ENCODE peak calls at places on chromosomes 6 and 20, in four cellular contexts. One of them, this sample, is unnamed.

GRCh38 chr6:130981409-130981808 is 81.6 kb downstream of the EPB41L2 start:
- DNase-seq in vagina: no peak
- DNase-seq in prostate gland: no peak
- DNase-seq in endothelial cell of umbilical vein: no peak
- DNase-seq in this sample: no peak

GRCh38 chr6:20791074-20791473 is 256.8 kb downstream of the CDKAL1 start:
- DNase-seq in endothelial cell of umbilical vein: no peak
- DNase-seq in prostate gland: no peak
- DNase-seq in vagina: no peak
- DNase-seq in this sample: no peak

GRCh38 chr20:1820137-1821074 is 74.8 kb upstream of the SIRPA start:
- DNase-seq in prostate gland: no peak
- DNase-seq in endothelial cell of umbilical vein: no peak
- DNase-seq in vagina: no peak
- DNase-seq in this sample: no peak

GRCh38 chr20:31587545-31588389 is 17.3 kb upstream of the ID1 start:
- DNase-seq in endothelial cell of umbilical vein: peak; percentile 36
- DNase-seq in prostate gland: no peak
- DNase-seq in vagina: no peak
- DNase-seq in this sample: no peak

GRCh38 chr20:21125072-21125848 is 622 bp upstream of the KIZ start:
- DNase-seq in endothelial cell of umbilical vein: no peak
- DNase-seq in vagina: no peak
- DNase-seq in prostate gland: peak; percentile 43
- DNase-seq in this sample: peak; percentile 30

GRCh38 chr6:45927421-45928234 is 88.0 kb downstream of the CLIC5 start:
- DNase-seq in vagina: no peak
- DNase-seq in prostate gland: no peak
- DNase-seq in endothelial cell of umbilical vein: no peak
- DNase-seq in this sample: no peak

GRCh38 chr6:118894425-118895240 is 681 bp downstream of the ASF1A start:
- DNase-seq in vagina: no peak
- DNase-seq in endothelial cell of umbilical vein: peak; percentile 68
- DNase-seq in prostate gland: peak; percentile 56
- DNase-seq in this sample: peak; percentile 58

GRCh38 chr6:20366082-20366834 is 35.4 kb upstream of the E2F3 start:
- DNase-seq in endothelial cell of umbilical vein: no peak
- DNase-seq in prostate gland: no peak
- DNase-seq in vagina: no peak
- DNase-seq in this sample: peak; percentile 31

GRCh38 chr6:140245641-140246040 is 871.2 kb upstream of the CITED2 start:
- DNase-seq in vagina: no peak
- DNase-seq in endothelial cell of umbilical vein: no peak
- DNase-seq in prostate gland: no peak
- DNase-seq in this sample: no peak

GRCh38 chr20:54340667-54341081 is 132.8 kb downstream of the PFDN4 start:
- DNase-seq in endothelial cell of umbilical vein: peak; percentile 96
- DNase-seq in prostate gland: no peak
- DNase-seq in vagina: no peak
- DNase-seq in this sample: no peak

GRCh38 chr20:53692465-53693067 is 98.9 kb upstream of the ZNF217 start:
- DNase-seq in prostate gland: no peak
- DNase-seq in vagina: no peak
- DNase-seq in endothelial cell of umbilical vein: peak; percentile 35
- DNase-seq in this sample: no peak

GRCh38 chr6:168232046-168232445 is 87.5 kb downstream of the DACT2 start:
- DNase-seq in prostate gland: no peak
- DNase-seq in vagina: no peak
- DNase-seq in endothelial cell of umbilical vein: no peak
- DNase-seq in this sample: no peak

GRCh38 chr6:144151010-144151727 is 852 bp downstream of the STX11 start:
- DNase-seq in endothelial cell of umbilical vein: peak; percentile 64
- DNase-seq in prostate gland: no peak
- DNase-seq in vagina: no peak
- DNase-seq in this sample: no peak

GRCh38 chr6:136410201-136411027 is 120.8 kb upstream of the BCLAF1 start:
- DNase-seq in prostate gland: no peak
- DNase-seq in endothelial cell of umbilical vein: no peak
- DNase-seq in vagina: no peak
- DNase-seq in this sample: no peak

GRCh38 chr20:32970115-32970972 is 33.9 kb downstream of the SUN5 start:
- DNase-seq in vagina: no peak
- DNase-seq in prostate gland: no peak
- DNase-seq in endothelial cell of umbilical vein: no peak
- DNase-seq in this sample: no peak

GRCh38 chr20:5504061-5504739 is 187.4 kb upstream of the PROKR2 start:
- DNase-seq in endothelial cell of umbilical vein: peak; percentile 27
- DNase-seq in prostate gland: no peak
- DNase-seq in vagina: no peak
- DNase-seq in this sample: peak; percentile 59

GRCh38 chr6:138722425-138723371 is 50.9 kb upstream of the CCDC28A start:
- DNase-seq in prostate gland: no peak
- DNase-seq in endothelial cell of umbilical vein: peak; percentile 69
- DNase-seq in vagina: no peak
- DNase-seq in this sample: no peak

GRCh38 chr6:41373919-41374617 is 38.7 kb downstream of the NCR2 start:
- DNase-seq in vagina: no peak
- DNase-seq in endothelial cell of umbilical vein: no peak
- DNase-seq in prostate gland: no peak
- DNase-seq in this sample: no peak

GRCh38 chr6:22248513-22249308 is 48.1 kb downstream of the PRL start:
- DNase-seq in prostate gland: no peak
- DNase-seq in endothelial cell of umbilical vein: peak; percentile 28
- DNase-seq in vagina: no peak
- DNase-seq in this sample: no peak

GRCh38 chr20:53647286-53647821 is 53.7 kb upstream of the ZNF217 start:
- DNase-seq in prostate gland: no peak
- DNase-seq in endothelial cell of umbilical vein: no peak
- DNase-seq in vagina: no peak
- DNase-seq in this sample: no peak

GRCh38 chr6:100177956-100178355 is 183.9 kb upstream of the MCHR2 start:
- DNase-seq in endothelial cell of umbilical vein: no peak
- DNase-seq in prostate gland: no peak
- DNase-seq in vagina: no peak
- DNase-seq in this sample: no peak

GRCh38 chr6:101083533-101084172 is 202.5 kb upstream of the ASCC3 start:
- DNase-seq in endothelial cell of umbilical vein: no peak
- DNase-seq in prostate gland: no peak
- DNase-seq in vagina: no peak
- DNase-seq in this sample: no peak

GRCh38 chr20:21189761-21190523 is 64.1 kb downstream of the KIZ start:
- DNase-seq in vagina: no peak
- DNase-seq in endothelial cell of umbilical vein: no peak
- DNase-seq in prostate gland: no peak
- DNase-seq in this sample: no peak

GRCh38 chr6:142187209-142187608 is 40.1 kb downstream of the VTA1 start:
- DNase-seq in endothelial cell of umbilical vein: peak; percentile 78
- DNase-seq in prostate gland: no peak
- DNase-seq in vagina: no peak
- DNase-seq in this sample: no peak
- TF ChIP-seq POLR2AphosphoS5 in endothelial cell of umbilical vein: no peak
- TF ChIP-seq POLR2AphosphoS5 in prostate gland: no peak
- TF ChIP-seq POLR2AphosphoS5 in vagina: no peak
- TF ChIP-seq POLR2AphosphoS5 in this sample: no peak

DNA sequence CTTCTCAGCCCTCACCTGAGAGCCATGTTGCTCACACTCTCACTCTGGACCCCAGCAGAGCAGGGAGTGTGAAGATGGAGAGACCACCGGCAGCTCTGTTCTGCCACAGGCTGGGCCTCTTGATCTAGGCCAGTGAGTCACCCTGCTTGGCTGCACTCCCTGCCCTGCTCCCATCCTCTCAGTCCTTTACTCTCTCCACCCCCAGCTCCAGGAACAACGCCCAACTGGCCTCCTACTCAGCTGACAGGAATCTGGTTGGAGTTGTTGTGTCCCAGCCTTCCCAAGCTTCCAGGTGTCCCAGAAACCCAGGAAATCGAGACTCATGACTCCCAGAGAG is at the start of gene PSORS1C1:
- DNase-seq in endothelial cell of umbilical vein: peak; percentile 86
- DNase-seq in vagina: no peak
- DNase-seq in prostate gland: peak; percentile 80
- DNase-seq in this sample: peak; percentile 90
- TF ChIP-seq POLR2A in endothelial cell of umbilical vein: no peak
- TF ChIP-seq POLR2A in vagina: no peak
- TF ChIP-seq POLR2A in prostate gland: no peak
- TF ChIP-seq POLR2A in this sample: no peak

DNA sequence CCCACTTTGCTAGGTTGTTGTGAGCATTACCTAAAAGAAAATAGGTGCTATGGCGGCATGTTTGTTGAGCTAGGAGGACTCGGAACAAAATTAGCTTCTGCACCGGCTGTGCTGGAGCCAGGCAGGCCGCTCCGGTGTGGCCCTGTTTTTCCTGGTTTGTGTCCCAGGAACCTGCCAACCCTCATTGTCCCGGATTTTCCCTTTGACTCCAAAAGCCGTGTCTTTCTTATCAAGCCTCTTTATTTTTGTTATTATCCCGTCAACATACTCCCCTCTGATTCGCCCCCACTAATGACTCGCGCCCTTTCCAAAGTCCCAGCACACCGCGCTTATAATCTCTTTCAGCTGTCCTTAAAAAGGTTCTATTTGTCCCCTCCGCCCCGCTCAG is 117.0 kb downstream of the MYLK4 start:
- DNase-seq in prostate gland: no peak
- DNase-seq in vagina: no peak
- DNase-seq in endothelial cell of umbilical vein: no peak
- DNase-seq in this sample: no peak
- H3K4me1 ChIP-seq in prostate gland: no peaks in the 10 kb centered on the region
- H3K4me1 ChIP-seq in vagina: peaks cover 12% of the 10 kb centered on the region
- H3K4me1 ChIP-seq in endothelial cell of umbilical vein: peaks cover 15% of the 10 kb centered on the region
- H3K4me1 ChIP-seq in this sample: peaks cover 3% of the 10 kb centered on the region

GRCh38 chr6:157755032-157755751 is 67.9 kb upstream of the SNX9 start:
- DNase-seq in vagina: no peak
- DNase-seq in endothelial cell of umbilical vein: peak; percentile 37
- DNase-seq in prostate gland: no peak
- DNase-seq in this sample: no peak

GRCh38 chr6:157756708-157757429 is 66.2 kb upstream of the SNX9 start:
- DNase-seq in endothelial cell of umbilical vein: peak; percentile 88
- DNase-seq in vagina: no peak
- DNase-seq in prostate gland: peak; percentile 89
- DNase-seq in this sample: peak; percentile 73

GRCh38 chr6:157755752-157756411 is 67.2 kb upstream of the SNX9 start:
- DNase-seq in endothelial cell of umbilical vein: no peak
- DNase-seq in prostate gland: no peak
- DNase-seq in vagina: no peak
- DNase-seq in this sample: no peak

GRCh38 chr6:157753291-157753690 is 69.8 kb upstream of the SNX9 start:
- DNase-seq in vagina: no peak
- DNase-seq in prostate gland: no peak
- DNase-seq in endothelial cell of umbilical vein: no peak
- DNase-seq in this sample: no peak

DNA sequence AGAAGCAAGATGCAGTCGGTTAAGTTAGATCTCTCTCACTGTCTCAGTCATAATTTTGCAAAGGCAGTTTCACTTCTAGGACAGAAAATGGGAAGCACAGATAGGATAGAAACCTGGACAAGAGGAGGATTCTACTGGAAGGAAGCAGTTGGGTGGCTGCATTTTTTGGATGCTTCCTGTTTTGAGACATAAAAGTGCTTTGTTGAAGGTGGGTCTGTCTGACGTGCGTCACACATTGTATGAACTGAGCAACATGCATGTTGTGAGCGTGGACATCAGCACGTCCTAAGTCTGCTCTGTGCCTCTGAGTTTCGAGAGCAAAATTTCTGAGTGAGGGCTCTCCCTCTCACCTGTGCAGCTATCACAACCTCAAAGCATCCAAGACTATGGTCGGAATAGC is 68.7 kb upstream of the SNX9 start:
- DNase-seq in prostate gland: no peak
- DNase-seq in vagina: no peak
- DNase-seq in endothelial cell of umbilical vein: no peak
- DNase-seq in this sample: no peak
- TF ChIP-seq POLR2AphosphoS5 in prostate gland: no peak
- TF ChIP-seq POLR2AphosphoS5 in vagina: no peak
- TF ChIP-seq POLR2AphosphoS5 in endothelial cell of umbilical vein: no peak
- TF ChIP-seq POLR2AphosphoS5 in this sample: no peak

GRCh38 chr6:7204726-7205125 is 97.0 kb downstream of the RREB1 start:
- DNase-seq in prostate gland: no peak
- DNase-seq in endothelial cell of umbilical vein: no peak
- DNase-seq in vagina: no peak
- DNase-seq in this sample: no peak

GRCh38 chr6:7203939-7204338 is 96.2 kb downstream of the RREB1 start:
- DNase-seq in vagina: no peak
- DNase-seq in prostate gland: no peak
- DNase-seq in endothelial cell of umbilical vein: no peak
- DNase-seq in this sample: no peak

GRCh38 chr6:7201444-7201731 is 93.6 kb downstream of the RREB1 start:
- DNase-seq in prostate gland: no peak
- DNase-seq in endothelial cell of umbilical vein: no peak
- DNase-seq in vagina: no peak
- DNase-seq in this sample: no peak

GRCh38 chr6:7200598-7201443 is 93.1 kb downstream of the RREB1 start:
- DNase-seq in vagina: no peak
- DNase-seq in prostate gland: peak; percentile 93
- DNase-seq in endothelial cell of umbilical vein: no peak
- DNase-seq in this sample: peak; percentile 76

GRCh38 chr6:7201732-7202541 is 94.2 kb downstream of the RREB1 start:
- DNase-seq in vagina: no peak
- DNase-seq in endothelial cell of umbilical vein: no peak
- DNase-seq in prostate gland: no peak
- DNase-seq in this sample: no peak
- TF ChIP-seq POLR2A in vagina: no peak
- TF ChIP-seq POLR2A in endothelial cell of umbilical vein: no peak
- TF ChIP-seq POLR2A in prostate gland: no peak
- TF ChIP-seq POLR2A in this sample: no peak

GRCh38 chr20:50342638-50343102 is 152.0 kb downstream of the CEBPB start:
- DNase-seq in vagina: no peak
- DNase-seq in prostate gland: no peak
- DNase-seq in endothelial cell of umbilical vein: no peak
- DNase-seq in this sample: no peak
- H3K4me1 ChIP-seq in vagina: peaks cover 54% of the 10 kb centered on the region
- H3K4me1 ChIP-seq in prostate gland: peaks cover 10% of the 10 kb centered on the region
- H3K4me1 ChIP-seq in endothelial cell of umbilical vein: peaks cover 16% of the 10 kb centered on the region
- H3K4me1 ChIP-seq in this sample: peaks cover 8% of the 10 kb centered on the region

This sample was measured in breast epithelium.